ENCODE peak calls at places on chromosomes 11 and 22, in eight cellular contexts. K is upper lobe of left lung; B is naive thymus-derived CD4-positive, alpha-beta T cell; C is neural progenitor cell; M is SK-N-SH; Z is epithelial cell of esophagus; O is heart left ventricle; L is fibroblast of mammary gland. G is an unnamed sample.

GRCh38 chr11:35943761-35944502 is at the start of gene LDLRAD3:
- DNase-seq in O (peak), Z (peak), M (peak), C (peak), L (peak), B (no peak), K (peak), G (peak)

GRCh38 chr11:77590194-77590591 is 440 bp downstream of the AQP11 start:
- DNase-seq in C (peak), Z (peak), M (no peak), K (no peak), L (peak), B (peak), O (no peak), G (peak)

GRCh38 chr11:112113539-112114457 is 27.1 kb downstream of the SDHD start:
- DNase-seq in C (peak), K (no peak), L (peak), O (no peak), B (peak), M (peak), Z (peak), G (no peak)

GRCh38 chr11:64799256-64799924 is 3.6 kb downstream of the MAP4K2 start:
- DNase-seq in L (no peak), Z (no peak), M (no peak), O (no peak), C (no peak), K (no peak), B (no peak), G (no peak)

GRCh38 chr11:10742460-10743208 is 8.4 kb upstream of the CTR9 start:
- DNase-seq in M (peak), C (no peak), K (no peak), O (no peak), L (peak), Z (peak), B (no peak), G (peak)

GRCh38 chr11:62125316-62125715 is 1.5 kb downstream of the INCENP start:
- DNase-seq in K (no peak), C (no peak), L (no peak), B (no peak), Z (peak), M (peak), O (no peak), G (no peak)

GRCh38 chr11:65505434-65506315 is 6.8 kb downstream of the MALAT1 start:
- DNase-seq in M (no peak), O (no peak), B (peak), C (no peak), L (peak), K (no peak), Z (peak), G (peak)

GRCh38 chr22:47034905-47035419 is 272.5 kb downstream of the TBC1D22A start:
- DNase-seq in C (no peak), B (no peak), M (peak), L (no peak), O (no peak), Z (no peak), K (peak), G (no peak)

GRCh38 chr22:46815132-46815531 is 52.7 kb downstream of the TBC1D22A start:
- DNase-seq in K (no peak), O (no peak), C (no peak), M (no peak), Z (peak), B (no peak), L (no peak), G (peak)

GRCh38 chr11:75126564-75126963 is 24.3 kb upstream of the SLCO2B1 start:
- DNase-seq in B (no peak), M (no peak), O (no peak), K (no peak), Z (no peak), L (no peak), C (no peak), G (no peak)

GRCh38 chr22:38697055-38697980 is 3.4 kb downstream of the JOSD1 start:
- DNase-seq in L (peak), C (peak), M (no peak), Z (peak), K (no peak), B (no peak), O (no peak), G (peak)

GRCh38 chr11:71558996-71559395 is 6.4 kb upstream of the KRTAP5-10 start:
- DNase-seq in Z (no peak), O (no peak), B (no peak), L (no peak), C (no peak), M (no peak), K (no peak), G (no peak)

GRCh38 chr11:110323786-110324185 is 27.4 kb upstream of the RDX start:
- DNase-seq in O (no peak), Z (no peak), K (no peak), B (no peak), L (no peak), M (no peak), C (no peak), G (no peak)

GRCh38 chr22:49057910-49058309 is 769.8 kb downstream of the BRD1 start:
- DNase-seq in K (peak), O (no peak), B (no peak), L (no peak), M (no peak), Z (no peak), C (no peak), G (no peak)

GRCh38 chr22:39686776-39687525 is 116.4 kb downstream of the CACNA1I start:
- DNase-seq in Z (no peak), O (no peak), C (no peak), L (no peak), M (no peak), K (no peak), B (no peak), G (no peak)

GRCh38 chr11:57359896-57360690 is 20.9 kb downstream of the PRG3 start:
- DNase-seq in K (no peak), C (no peak), M (no peak), L (no peak), O (no peak), B (no peak), Z (no peak), G (no peak)

GRCh38 chr22:50342651-50343540 is at the start of gene PPP6R2:
- DNase-seq in L (peak), M (peak), O (peak), C (peak), Z (peak), B (peak), K (peak), G (peak)

GRCh38 chr11:37504066-37504611 is 906.1 kb upstream of the RAG2 start:
- DNase-seq in O (no peak), B (no peak), M (no peak), C (peak), L (peak), K (no peak), Z (peak), G (no peak)

GRCh38 chr11:64665381-64665780 is 57.6 kb downstream of the NRXN2 start:
- DNase-seq in Z (no peak), B (no peak), M (no peak), C (no peak), O (no peak), K (no peak), L (no peak), G (no peak)

GRCh38 chr11:85628771-85629341 is 463 bp downstream of the TMEM126B start:
- DNase-seq in B (no peak), Z (peak), M (no peak), C (peak), K (no peak), L (peak), O (no peak), G (peak)

GRCh38 chr11:19714387-19715363 is 2.0 kb downstream of the NAV2 start:
- DNase-seq in Z (no peak), L (peak), B (no peak), O (peak), C (peak), M (peak), K (peak), G (no peak)

GRCh38 chr11:69729252-69729651 is 25.4 kb upstream of the FGF19 start:
- DNase-seq in M (no peak), O (no peak), L (no peak), K (no peak), B (no peak), C (no peak), Z (no peak), G (no peak)

GRCh38 chr22:17086750-17087149 is 1.9 kb downstream of the IL17RA start:
- DNase-seq in K (no peak), Z (no peak), L (no peak), B (peak), C (no peak), O (no peak), M (no peak), G (no peak)

GRCh38 chr22:49638788-49639187 is 188.9 kb downstream of the BRD1 start:
- DNase-seq in B (no peak), C (peak), Z (no peak), K (peak), L (peak), M (no peak), O (no peak), G (no peak)

DNA sequence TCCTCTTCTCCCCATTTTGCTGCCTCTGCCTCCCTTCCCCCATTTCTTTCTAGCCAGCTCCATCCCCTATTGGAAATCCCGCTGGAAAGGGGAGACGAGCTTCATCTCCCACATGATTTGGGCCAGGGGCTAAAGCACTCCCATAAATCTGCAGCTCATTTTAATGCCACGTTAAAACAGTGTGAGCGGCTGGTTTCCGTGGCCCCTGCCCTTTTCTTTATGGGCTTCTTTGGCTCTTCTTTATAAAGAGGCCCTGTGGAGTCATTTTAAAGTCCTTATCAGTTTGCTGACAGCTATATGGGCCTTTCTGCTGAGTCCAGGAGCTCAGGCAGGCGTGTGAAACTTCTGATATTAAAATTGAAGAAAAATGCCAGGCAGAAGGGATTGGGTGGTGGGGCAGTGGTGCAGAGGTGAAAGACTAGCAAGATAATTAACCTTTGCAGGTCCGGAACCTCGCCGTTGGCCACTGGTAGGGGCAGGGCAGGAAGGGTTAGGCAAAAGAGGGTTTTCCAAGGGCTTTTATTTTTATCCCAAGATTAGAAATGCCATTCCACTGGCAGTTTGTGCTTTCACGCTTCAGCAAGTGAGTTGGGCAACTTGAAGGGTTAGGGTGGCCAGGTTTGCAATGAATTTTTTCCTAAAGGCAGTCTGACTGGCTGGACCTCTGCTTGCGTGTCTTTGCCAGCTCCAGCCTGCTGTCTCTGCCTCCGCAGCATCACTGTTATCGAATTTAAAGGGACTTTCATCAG is 44.3 kb downstream of the EXT2 start:
- DNase-seq in M (no peak), O (no peak), B (no peak), L (no peak), C (no peak), K (no peak), Z (no peak), G (no peak)
- H3K4me3 ChIP-seq in M (no peak), O (no peak), B (no peak), L (no peak), C (no peak), K (no peak), Z (no peak), G (no peak)

GRCh38 chr11:22342599-22343138 is 4.5 kb downstream of the SLC17A6 start:
- DNase-seq in Z (no peak), O (no peak), L (no peak), C (peak), B (no peak), M (no peak), K (no peak), G (no peak)
- H3K4me3 ChIP-seq in Z (no peak), O (no peak), L (no peak), C (peak), B (no peak), M (no peak), K (no peak), G (no peak)

DNA sequence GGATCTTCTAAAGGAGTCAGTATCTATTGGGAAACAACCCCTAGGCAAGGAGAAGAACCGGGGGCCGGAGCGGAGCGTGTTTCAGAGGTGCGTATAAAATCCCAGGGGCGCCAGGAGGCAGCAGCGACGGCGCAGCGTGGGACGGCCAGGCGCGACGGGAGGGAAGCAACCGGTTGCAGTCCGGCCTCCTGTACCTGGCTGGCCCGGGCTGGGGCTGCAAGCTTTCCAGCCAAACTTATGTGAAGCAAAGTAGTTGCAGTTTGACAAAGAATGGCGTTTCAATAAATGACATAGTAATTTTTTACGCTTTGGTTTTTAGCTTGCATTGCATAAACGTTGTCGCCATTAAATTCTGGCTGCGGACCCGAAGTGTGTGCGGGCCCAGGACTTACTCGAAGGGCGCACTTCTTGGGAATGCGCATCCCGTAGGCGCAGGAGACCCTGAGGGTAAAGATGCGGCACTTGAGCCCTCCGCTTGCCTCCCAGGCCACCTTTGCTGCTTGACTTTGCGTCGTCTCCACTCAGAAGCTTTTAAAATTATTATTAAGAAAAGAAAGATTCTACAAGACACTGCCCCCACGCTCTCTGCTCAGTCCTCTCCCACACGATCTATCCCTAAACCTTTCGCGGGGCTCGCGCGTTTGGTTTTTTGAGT is 1.5 kb upstream of the WT1 start:
- DNase-seq in L (no peak), O (no peak), Z (no peak), B (no peak), C (peak), K (peak), M (peak), G (no peak)
- H3K4me3 ChIP-seq in L (no peak), O (peak), Z (no peak), B (no peak), C (no peak), K (no peak), M (no peak), G (no peak)

GRCh38 chr22:23578306-23578705 is 1.8 kb downstream of the IGLL1 start:
- DNase-seq in L (no peak), O (no peak), B (no peak), K (no peak), C (no peak), M (no peak), Z (no peak), G (no peak)
- H3K4me3 ChIP-seq in L (no peak), O (no peak), B (no peak), K (no peak), C (no peak), M (no peak), Z (no peak), G (no peak)

DNA sequence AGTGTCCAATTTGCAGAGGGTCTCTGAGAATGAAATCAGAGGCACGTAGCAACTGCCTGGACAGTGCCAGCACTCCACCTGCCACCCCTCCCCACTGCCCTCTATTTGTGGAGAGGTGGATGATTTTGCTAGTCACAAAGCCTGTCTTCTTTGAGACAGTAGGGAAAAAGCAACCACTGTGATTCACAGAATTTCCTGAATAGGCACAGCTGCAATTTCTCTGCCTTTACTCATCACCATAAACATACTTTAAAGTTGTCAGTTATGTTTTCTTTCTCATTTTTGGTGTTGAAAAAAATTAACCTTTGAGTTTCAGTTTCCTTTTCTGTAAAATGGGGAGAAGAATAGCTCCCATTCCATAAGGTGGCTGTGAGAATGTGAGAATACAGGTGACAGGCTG is 134.3 kb downstream of the TEAD1 start:
- DNase-seq in Z (peak), L (peak), B (no peak), O (no peak), M (no peak), K (no peak), C (no peak), G (no peak)
- H3K4me3 ChIP-seq in Z (no peak), L (no peak), B (no peak), O (no peak), M (no peak), K (no peak), C (no peak), G (no peak)

GRCh38 chr22:42958937-42959336 is 56.0 kb downstream of the PACSIN2 start:
- DNase-seq in K (no peak), Z (no peak), B (no peak), M (no peak), L (no peak), O (no peak), C (no peak), G (no peak)

GRCh38 chr22:42957958-42958357 is 57.0 kb downstream of the PACSIN2 start:
- DNase-seq in B (no peak), C (no peak), L (no peak), Z (no peak), K (no peak), M (no peak), O (no peak), G (no peak)

GRCh38 chr22:42959472-42960145 is 55.3 kb downstream of the PACSIN2 start:
- DNase-seq in L (peak), B (no peak), K (no peak), O (peak), M (peak), C (no peak), Z (peak), G (peak)

GRCh38 chr22:42961815-42962214 is 53.1 kb downstream of the PACSIN2 start:
- DNase-seq in O (no peak), K (no peak), C (no peak), M (no peak), Z (no peak), L (no peak), B (no peak), G (no peak)

DNA sequence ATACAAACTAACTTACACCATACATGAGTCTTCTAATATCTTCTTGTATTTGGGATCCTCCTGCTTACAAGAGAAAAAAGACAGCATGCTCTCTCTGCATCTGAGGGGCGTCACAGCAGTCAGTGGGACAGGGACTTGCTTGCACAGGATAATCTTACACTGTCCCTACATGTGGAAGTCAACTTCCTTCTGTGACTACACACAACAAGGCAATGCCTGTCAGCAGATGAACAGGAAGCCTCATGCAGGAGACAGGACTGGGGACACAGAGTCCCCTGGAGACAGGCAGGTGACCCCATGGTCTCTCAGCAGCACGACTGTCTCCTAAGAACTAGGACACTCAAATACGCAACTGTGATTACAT is 54.8 kb downstream of the PACSIN2 start:
- DNase-seq in B (no peak), L (no peak), Z (no peak), C (no peak), M (no peak), O (no peak), K (no peak), G (no peak)
- H3K4me3 ChIP-seq in B (no peak), L (no peak), Z (no peak), C (no peak), M (no peak), O (no peak), K (peak), G (no peak)

GRCh38 chr11:126312903-126313460 is 9.1 kb downstream of the DCPS start:
- DNase-seq in Z (no peak), B (no peak), C (no peak), L (no peak), O (no peak), K (no peak), M (no peak), G (peak)

GRCh38 chr11:126319374-126319740 is 15.5 kb downstream of the DCPS start:
- DNase-seq in O (no peak), Z (no peak), C (no peak), B (no peak), K (no peak), L (no peak), M (no peak), G (no peak)

GRCh38 chr11:126318642-126319373 is 14.9 kb downstream of the DCPS start:
- DNase-seq in B (no peak), M (peak), O (peak), Z (peak), K (no peak), C (no peak), L (peak), G (no peak)

GRCh38 chr11:126313826-126314225 is 10.0 kb downstream of the DCPS start:
- DNase-seq in O (no peak), L (no peak), K (no peak), C (no peak), Z (no peak), M (no peak), B (no peak), G (no peak)

DNA sequence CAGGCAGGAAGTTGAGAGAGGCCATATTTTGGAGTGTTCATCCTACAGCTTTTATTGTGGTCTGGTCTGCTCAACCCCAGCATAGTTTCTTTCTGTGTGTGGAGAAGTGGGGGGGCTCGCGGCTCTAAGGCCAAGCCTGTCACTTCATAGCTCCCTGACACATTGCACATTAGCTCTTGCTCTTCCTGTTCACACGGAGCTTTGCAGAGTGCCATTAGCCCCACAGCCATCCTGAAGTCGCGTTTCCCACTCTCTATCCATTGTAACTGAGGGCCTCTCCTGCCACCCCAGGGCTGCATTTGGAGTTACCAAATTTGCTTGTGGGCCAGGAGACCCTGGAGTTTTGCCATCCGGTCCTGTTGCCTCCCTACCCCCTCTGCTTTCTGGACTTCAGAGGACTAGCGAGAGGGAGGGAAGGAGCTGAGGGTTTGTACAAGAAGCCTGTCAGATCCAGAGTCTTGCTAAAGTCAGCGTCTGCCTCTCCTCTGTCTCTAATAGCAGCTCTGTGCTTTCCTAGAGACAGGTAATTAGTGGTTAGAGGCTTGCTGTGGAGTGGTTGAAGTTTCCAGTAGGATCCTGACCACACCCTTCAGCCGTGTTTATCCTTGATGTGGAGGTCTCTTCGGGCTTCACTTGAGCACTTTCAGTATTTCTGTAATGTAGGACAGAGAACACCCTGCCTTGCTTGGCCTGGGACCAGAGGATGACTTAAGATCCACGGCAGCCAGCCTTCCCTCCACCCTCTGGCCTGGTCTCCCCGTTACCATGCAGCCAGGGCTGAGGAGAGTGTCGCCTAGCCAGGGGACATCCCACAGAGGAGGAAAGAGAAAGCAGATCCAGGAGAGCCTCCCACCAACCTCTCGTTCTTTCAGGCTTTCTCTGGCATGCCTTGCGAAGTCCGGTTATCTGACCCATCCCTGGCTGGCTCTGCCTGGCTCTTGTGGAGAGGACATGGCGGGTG is 14.1 kb downstream of the DCPS start:
- DNase-seq in L (peak), K (no peak), M (peak), B (no peak), O (peak), Z (peak), C (no peak), G (peak)
- H3K4me3 ChIP-seq in L (peak), K (peak), M (no peak), B (peak), O (no peak), Z (no peak), C (no peak), G (no peak)

G was measured in colonic mucosa.